ENCODE peak calls at places on chromosome 11, in eight cellular contexts. One of them, this sample, is unnamed.

GRCh38 chr11:72641900-72642814 is 32.1 kb downstream of the PDE2A start:
- DNase-seq in A549: peak
- DNase-seq in IMR-90: no peak
- DNase-seq in HepG2: no peak
- DNase-seq in K562: peak
- DNase-seq in H1: peak
- DNase-seq in SK-N-SH: peak
- DNase-seq in GM12878: no peak
- DNase-seq in this sample: no peak

GRCh38 chr11:84468255-84468654 is 1158.9 kb downstream of the DLG2 start:
- DNase-seq in A549: no peak
- DNase-seq in IMR-90: no peak
- DNase-seq in HepG2: no peak
- DNase-seq in K562: no peak
- DNase-seq in H1: no peak
- DNase-seq in SK-N-SH: no peak
- DNase-seq in GM12878: no peak
- DNase-seq in this sample: no peak

GRCh38 chr11:121068787-121069186 is 32.3 kb upstream of the TECTA start:
- DNase-seq in A549: no peak
- DNase-seq in IMR-90: no peak
- DNase-seq in HepG2: no peak
- DNase-seq in K562: no peak
- DNase-seq in H1: no peak
- DNase-seq in SK-N-SH: no peak
- DNase-seq in GM12878: no peak
- DNase-seq in this sample: no peak

GRCh38 chr11:108144615-108145014 is 23.2 kb downstream of the ACAT1 start:
- DNase-seq in A549: no peak
- DNase-seq in IMR-90: no peak
- DNase-seq in HepG2: no peak
- DNase-seq in K562: no peak
- DNase-seq in H1: no peak
- DNase-seq in SK-N-SH: no peak
- DNase-seq in GM12878: no peak
- DNase-seq in this sample: no peak

GRCh38 chr11:67364783-67365525 is 8.4 kb downstream of the CLCF1 start:
- DNase-seq in A549: no peak
- DNase-seq in IMR-90: no peak
- DNase-seq in HepG2: no peak
- DNase-seq in K562: no peak
- DNase-seq in H1: no peak
- DNase-seq in SK-N-SH: no peak
- DNase-seq in GM12878: no peak
- DNase-seq in this sample: no peak

GRCh38 chr11:111846640-111847039 is 24.7 kb downstream of the ALG9 start:
- DNase-seq in A549: no peak
- DNase-seq in IMR-90: peak
- DNase-seq in HepG2: no peak
- DNase-seq in K562: no peak
- DNase-seq in H1: no peak
- DNase-seq in SK-N-SH: no peak
- DNase-seq in GM12878: no peak
- DNase-seq in this sample: no peak

GRCh38 chr11:96188625-96189006 is 154.4 kb downstream of the MAML2 start:
- DNase-seq in A549: no peak
- DNase-seq in IMR-90: peak
- DNase-seq in HepG2: peak
- DNase-seq in K562: peak
- DNase-seq in H1: no peak
- DNase-seq in SK-N-SH: no peak
- DNase-seq in GM12878: peak
- DNase-seq in this sample: no peak

GRCh38 chr11:66720223-66720898 is 8.7 kb downstream of the SPTBN2 start:
- DNase-seq in A549: peak
- DNase-seq in IMR-90: peak
- DNase-seq in HepG2: peak
- DNase-seq in K562: no peak
- DNase-seq in H1: peak
- DNase-seq in SK-N-SH: peak
- DNase-seq in GM12878: no peak
- DNase-seq in this sample: peak

GRCh38 chr11:115527534-115528125 is 23.4 kb upstream of the CADM1 start:
- DNase-seq in A549: no peak
- DNase-seq in IMR-90: no peak
- DNase-seq in HepG2: no peak
- DNase-seq in K562: no peak
- DNase-seq in H1: no peak
- DNase-seq in SK-N-SH: no peak
- DNase-seq in GM12878: no peak
- DNase-seq in this sample: no peak

DNA sequence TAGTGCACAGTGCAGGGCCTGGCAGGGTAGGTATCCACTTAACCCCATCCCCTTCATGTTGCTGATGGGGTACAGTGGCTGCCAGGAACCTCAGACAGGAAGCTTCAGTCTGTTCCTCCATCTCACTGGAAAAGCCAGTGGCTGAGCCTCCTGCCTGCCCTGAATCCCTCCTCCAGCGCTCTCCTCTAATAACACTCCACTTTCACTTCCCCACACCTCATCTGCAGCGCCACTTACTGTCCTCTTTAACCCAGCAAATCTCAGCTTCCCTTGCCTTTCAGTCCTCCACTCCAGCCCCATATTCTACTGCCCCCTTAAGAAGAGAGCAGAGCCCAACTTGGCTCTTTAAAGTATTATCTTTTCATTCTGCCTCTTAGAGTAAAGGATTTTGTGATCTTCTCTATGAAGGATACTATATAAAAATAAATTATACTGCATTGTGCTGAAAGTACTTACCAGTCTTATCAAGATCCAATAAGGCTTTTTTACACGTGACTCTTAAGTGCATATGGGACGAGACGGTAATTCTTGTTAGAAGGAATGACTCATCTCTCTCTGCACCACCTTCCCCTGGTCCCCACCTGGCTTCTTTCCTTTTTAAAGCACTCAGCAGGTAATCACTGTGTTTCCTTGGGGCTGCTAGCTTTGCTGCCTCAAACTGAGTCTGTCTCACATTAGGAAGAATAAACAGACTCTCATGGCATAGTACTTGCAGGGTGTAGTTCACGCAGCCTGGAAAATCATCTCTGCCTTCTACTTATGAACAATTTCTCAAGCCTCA is 238.0 kb upstream of the NARS2 start:
- DNase-seq in A549: no peak
- DNase-seq in IMR-90: peak
- DNase-seq in HepG2: no peak
- DNase-seq in K562: no peak
- DNase-seq in H1: no peak
- DNase-seq in SK-N-SH: no peak
- DNase-seq in GM12878: no peak
- DNase-seq in this sample: no peak
- TF ChIP-seq RAD21 in A549: no peak
- TF ChIP-seq RAD21 in IMR-90: peak
- TF ChIP-seq RAD21 in HepG2: no peak
- TF ChIP-seq RAD21 in K562: no peak
- TF ChIP-seq RAD21 in H1: peak
- TF ChIP-seq RAD21 in SK-N-SH: no peak
- TF ChIP-seq RAD21 in GM12878: no peak
- TF ChIP-seq RAD21 in this sample: no peak

DNA sequence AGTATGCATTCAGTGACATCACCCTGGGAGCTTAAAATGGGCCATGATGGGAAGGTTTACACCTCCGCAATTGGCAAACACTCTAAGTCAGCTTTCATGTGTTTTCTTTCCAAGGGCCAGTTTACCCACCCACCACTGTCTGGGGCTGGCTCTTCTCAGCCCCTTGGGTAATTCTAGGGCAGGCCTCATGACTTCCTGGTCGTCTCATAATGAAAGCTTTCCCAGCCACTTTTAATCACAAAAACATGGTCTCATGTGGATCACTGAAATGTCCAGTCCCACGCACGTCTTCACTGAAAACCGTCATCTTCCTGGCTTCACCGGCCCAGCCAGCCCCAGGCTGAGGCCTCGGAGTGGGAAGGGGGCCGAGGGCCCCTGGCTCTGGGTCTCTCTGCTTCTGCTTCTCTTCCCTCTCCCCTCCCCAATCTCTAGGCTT is 58.5 kb upstream of the ANO1 start:
- DNase-seq in A549: no peak
- DNase-seq in IMR-90: peak
- DNase-seq in HepG2: no peak
- DNase-seq in K562: no peak
- DNase-seq in H1: no peak
- DNase-seq in SK-N-SH: no peak
- DNase-seq in GM12878: no peak
- DNase-seq in this sample: no peak
- TF ChIP-seq RAD21 in A549: no peak
- TF ChIP-seq RAD21 in IMR-90: no peak
- TF ChIP-seq RAD21 in HepG2: no peak
- TF ChIP-seq RAD21 in K562: no peak
- TF ChIP-seq RAD21 in H1: no peak
- TF ChIP-seq RAD21 in SK-N-SH: no peak
- TF ChIP-seq RAD21 in GM12878: no peak
- TF ChIP-seq RAD21 in this sample: no peak

GRCh38 chr11:74255741-74256369 is 55.6 kb downstream of the P4HA3 start:
- DNase-seq in A549: peak
- DNase-seq in IMR-90: peak
- DNase-seq in HepG2: peak
- DNase-seq in K562: peak
- DNase-seq in H1: peak
- DNase-seq in SK-N-SH: peak
- DNase-seq in GM12878: no peak
- DNase-seq in this sample: peak
- TF ChIP-seq RAD21 in A549: peak
- TF ChIP-seq RAD21 in IMR-90: peak
- TF ChIP-seq RAD21 in HepG2: peak
- TF ChIP-seq RAD21 in K562: peak
- TF ChIP-seq RAD21 in H1: peak
- TF ChIP-seq RAD21 in SK-N-SH: peak
- TF ChIP-seq RAD21 in GM12878: peak
- TF ChIP-seq RAD21 in this sample: peak

GRCh38 chr11:75524576-75525432 is 937 bp downstream of the GDPD5 start:
- DNase-seq in A549: peak
- DNase-seq in IMR-90: peak
- DNase-seq in HepG2: no peak
- DNase-seq in K562: no peak
- DNase-seq in H1: peak
- DNase-seq in SK-N-SH: peak
- DNase-seq in GM12878: no peak
- DNase-seq in this sample: no peak
- TF ChIP-seq RAD21 in A549: no peak
- TF ChIP-seq RAD21 in IMR-90: no peak
- TF ChIP-seq RAD21 in HepG2: no peak
- TF ChIP-seq RAD21 in K562: no peak
- TF ChIP-seq RAD21 in H1: no peak
- TF ChIP-seq RAD21 in SK-N-SH: no peak
- TF ChIP-seq RAD21 in GM12878: no peak
- TF ChIP-seq RAD21 in this sample: no peak

GRCh38 chr11:64776875-64777274 is 1.5 kb downstream of the SF1 start:
- DNase-seq in A549: no peak
- DNase-seq in IMR-90: no peak
- DNase-seq in HepG2: no peak
- DNase-seq in K562: no peak
- DNase-seq in H1: no peak
- DNase-seq in SK-N-SH: no peak
- DNase-seq in GM12878: no peak
- DNase-seq in this sample: no peak

GRCh38 chr11:64778223-64778472 is 194 bp downstream of the SF1 start:
- DNase-seq in A549: no peak
- DNase-seq in IMR-90: no peak
- DNase-seq in HepG2: no peak
- DNase-seq in K562: no peak
- DNase-seq in H1: no peak
- DNase-seq in SK-N-SH: no peak
- DNase-seq in GM12878: no peak
- DNase-seq in this sample: no peak

GRCh38 chr11:64776425-64776824 is 1.9 kb downstream of the SF1 start:
- DNase-seq in A549: no peak
- DNase-seq in IMR-90: no peak
- DNase-seq in HepG2: no peak
- DNase-seq in K562: no peak
- DNase-seq in H1: no peak
- DNase-seq in SK-N-SH: no peak
- DNase-seq in GM12878: no peak
- DNase-seq in this sample: no peak

GRCh38 chr11:64778473-64779298 is at the start of gene SF1:
- DNase-seq in A549: peak
- DNase-seq in IMR-90: peak
- DNase-seq in HepG2: peak
- DNase-seq in K562: peak
- DNase-seq in H1: peak
- DNase-seq in SK-N-SH: peak
- DNase-seq in GM12878: peak
- DNase-seq in this sample: peak

DNA sequence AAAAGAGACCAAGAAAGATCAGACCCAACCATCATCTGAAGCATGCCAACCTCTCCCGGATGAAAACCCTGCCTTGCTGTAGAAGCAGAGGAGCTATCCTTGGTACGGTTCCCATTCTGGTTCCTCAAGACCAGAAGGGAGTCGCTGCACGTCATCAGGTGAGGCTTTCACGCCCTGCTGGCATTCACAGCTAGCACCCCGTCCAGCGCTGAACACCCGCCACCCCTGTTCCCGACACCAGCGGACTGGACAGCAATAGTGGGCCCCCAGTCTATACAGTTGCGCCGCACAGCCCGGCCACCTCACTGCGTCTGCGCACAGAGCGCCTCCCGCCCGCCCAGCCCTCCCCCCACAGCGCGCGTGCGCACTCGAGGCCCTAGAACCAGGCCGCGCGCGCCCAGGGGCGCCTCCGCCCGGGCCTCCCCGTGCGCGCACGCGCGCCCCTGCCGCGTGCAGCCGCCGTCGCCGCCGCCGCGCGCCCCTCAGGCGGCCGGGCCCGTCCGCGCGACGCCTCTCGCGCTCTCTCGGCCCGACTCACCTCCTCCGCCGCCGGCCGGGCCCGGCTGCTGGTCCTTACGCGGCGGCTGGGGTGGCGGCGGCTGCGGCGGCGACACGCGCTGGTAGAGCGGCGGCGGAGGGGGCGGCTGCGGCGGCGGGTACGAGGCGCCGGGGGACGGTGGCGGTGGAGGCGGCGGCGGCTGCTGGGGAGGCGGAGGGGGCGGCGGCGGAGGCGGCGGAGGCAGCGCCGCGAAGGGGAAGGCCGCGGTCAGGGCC is 706 bp downstream of the SF1 start:
- DNase-seq in A549: peak
- DNase-seq in IMR-90: peak
- DNase-seq in HepG2: peak
- DNase-seq in K562: peak
- DNase-seq in H1: peak
- DNase-seq in SK-N-SH: peak
- DNase-seq in GM12878: no peak
- DNase-seq in this sample: no peak
- TF ChIP-seq RAD21 in A549: no peak
- TF ChIP-seq RAD21 in IMR-90: no peak
- TF ChIP-seq RAD21 in HepG2: no peak
- TF ChIP-seq RAD21 in K562: no peak
- TF ChIP-seq RAD21 in H1: no peak
- TF ChIP-seq RAD21 in SK-N-SH: no peak
- TF ChIP-seq RAD21 in GM12878: no peak
- TF ChIP-seq RAD21 in this sample: no peak

GRCh38 chr11:623999-624704 is 603 bp downstream of the CDHR5 start:
- DNase-seq in A549: peak
- DNase-seq in IMR-90: no peak
- DNase-seq in HepG2: no peak
- DNase-seq in K562: no peak
- DNase-seq in H1: no peak
- DNase-seq in SK-N-SH: no peak
- DNase-seq in GM12878: no peak
- DNase-seq in this sample: peak
- TF ChIP-seq RAD21 in A549: no peak
- TF ChIP-seq RAD21 in IMR-90: no peak
- TF ChIP-seq RAD21 in HepG2: no peak
- TF ChIP-seq RAD21 in K562: no peak
- TF ChIP-seq RAD21 in H1: no peak
- TF ChIP-seq RAD21 in SK-N-SH: no peak
- TF ChIP-seq RAD21 in GM12878: no peak
- TF ChIP-seq RAD21 in this sample: no peak

This sample was measured in HCT116.